ENCODE peak calls at places on chromosomes 16 and 17, in four cellular contexts. One of them, this sample, is unnamed.

GRCh38 chr17:38451840-38452529 is 23.7 kb downstream of the ARHGAP23 start:
- DNase-seq in HFFc6: peak; percentile 91
- DNase-seq in renal cortical epithelial cell: peak; percentile 72
- DNase-seq in activated CD4-positive, alpha-beta T cell treated with anti-CD3 and anti-CD28 coated beads, Interleukin-2, amount 50 U/mL, for 48 hours: no peak
- DNase-seq in this sample: no peak

GRCh38 chr16:27498426-27498825 is 51.3 kb downstream of the GTF3C1 start:
- DNase-seq in renal cortical epithelial cell: no peak
- DNase-seq in HFFc6: no peak
- DNase-seq in activated CD4-positive, alpha-beta T cell treated with anti-CD3 and anti-CD28 coated beads, Interleukin-2, amount 50 U/mL, for 48 hours: no peak
- DNase-seq in this sample: no peak

GRCh38 chr17:75601057-75601987 is 13.7 kb downstream of the MYO15B start:
- DNase-seq in activated CD4-positive, alpha-beta T cell treated with anti-CD3 and anti-CD28 coated beads, Interleukin-2, amount 50 U/mL, for 48 hours: peak; percentile 78
- DNase-seq in renal cortical epithelial cell: peak; percentile 10
- DNase-seq in HFFc6: peak; percentile 14
- DNase-seq in this sample: peak; percentile 72

GRCh38 chr17:39711851-39712250 is 12.0 kb downstream of the ERBB2 start:
- DNase-seq in activated CD4-positive, alpha-beta T cell treated with anti-CD3 and anti-CD28 coated beads, Interleukin-2, amount 50 U/mL, for 48 hours: no peak
- DNase-seq in renal cortical epithelial cell: no peak
- DNase-seq in HFFc6: no peak
- DNase-seq in this sample: no peak

GRCh38 chr16:60127196-60127595 is 1393.1 kb upstream of the GOT2 start:
- DNase-seq in renal cortical epithelial cell: no peak
- DNase-seq in HFFc6: no peak
- DNase-seq in activated CD4-positive, alpha-beta T cell treated with anti-CD3 and anti-CD28 coated beads, Interleukin-2, amount 50 U/mL, for 48 hours: no peak
- DNase-seq in this sample: no peak

GRCh38 chr16:2468725-2469398 is 2.2 kb upstream of the NTN3 start:
- DNase-seq in activated CD4-positive, alpha-beta T cell treated with anti-CD3 and anti-CD28 coated beads, Interleukin-2, amount 50 U/mL, for 48 hours: no peak
- DNase-seq in renal cortical epithelial cell: no peak
- DNase-seq in HFFc6: no peak
- DNase-seq in this sample: peak; percentile 11

GRCh38 chr16:68762996-68763756 is 26.1 kb downstream of the CDH1 start:
- DNase-seq in HFFc6: peak; percentile 26
- DNase-seq in activated CD4-positive, alpha-beta T cell treated with anti-CD3 and anti-CD28 coated beads, Interleukin-2, amount 50 U/mL, for 48 hours: no peak
- DNase-seq in renal cortical epithelial cell: no peak
- DNase-seq in this sample: no peak

GRCh38 chr16:627458-628239 is 3.1 kb upstream of the WFIKKN1 start:
- DNase-seq in activated CD4-positive, alpha-beta T cell treated with anti-CD3 and anti-CD28 coated beads, Interleukin-2, amount 50 U/mL, for 48 hours: no peak
- DNase-seq in HFFc6: no peak
- DNase-seq in renal cortical epithelial cell: peak; percentile 63
- DNase-seq in this sample: no peak

GRCh38 chr17:36496018-36496789 is 9.7 kb downstream of the ZNHIT3 start:
- DNase-seq in HFFc6: peak; percentile 5
- DNase-seq in renal cortical epithelial cell: no peak
- DNase-seq in activated CD4-positive, alpha-beta T cell treated with anti-CD3 and anti-CD28 coated beads, Interleukin-2, amount 50 U/mL, for 48 hours: no peak
- DNase-seq in this sample: no peak

GRCh38 chr17:43669971-43670644 is 8.4 kb upstream of the MEOX1 start:
- DNase-seq in HFFc6: no peak
- DNase-seq in renal cortical epithelial cell: peak; percentile 41
- DNase-seq in activated CD4-positive, alpha-beta T cell treated with anti-CD3 and anti-CD28 coated beads, Interleukin-2, amount 50 U/mL, for 48 hours: no peak
- DNase-seq in this sample: no peak

GRCh38 chr16:10849736-10850477 is 27.1 kb upstream of the CIITA start:
- DNase-seq in activated CD4-positive, alpha-beta T cell treated with anti-CD3 and anti-CD28 coated beads, Interleukin-2, amount 50 U/mL, for 48 hours: no peak
- DNase-seq in HFFc6: no peak
- DNase-seq in renal cortical epithelial cell: no peak
- DNase-seq in this sample: no peak

GRCh38 chr16:8655184-8655717 is 19.2 kb upstream of the ABAT start:
- DNase-seq in renal cortical epithelial cell: peak; percentile 9
- DNase-seq in HFFc6: no peak
- DNase-seq in activated CD4-positive, alpha-beta T cell treated with anti-CD3 and anti-CD28 coated beads, Interleukin-2, amount 50 U/mL, for 48 hours: peak; percentile 66
- DNase-seq in this sample: no peak

GRCh38 chr16:10182186-10182683 is at the start of gene GRIN2A:
- DNase-seq in renal cortical epithelial cell: no peak
- DNase-seq in HFFc6: no peak
- DNase-seq in activated CD4-positive, alpha-beta T cell treated with anti-CD3 and anti-CD28 coated beads, Interleukin-2, amount 50 U/mL, for 48 hours: no peak
- DNase-seq in this sample: no peak

GRCh38 chr16:24721830-24722238 is 7.6 kb upstream of the TNRC6A start:
- DNase-seq in activated CD4-positive, alpha-beta T cell treated with anti-CD3 and anti-CD28 coated beads, Interleukin-2, amount 50 U/mL, for 48 hours: peak; percentile 72
- DNase-seq in HFFc6: no peak
- DNase-seq in renal cortical epithelial cell: no peak
- DNase-seq in this sample: no peak

GRCh38 chr16:8753411-8754054 is 43.9 kb downstream of the TMEM186 start:
- DNase-seq in activated CD4-positive, alpha-beta T cell treated with anti-CD3 and anti-CD28 coated beads, Interleukin-2, amount 50 U/mL, for 48 hours: no peak
- DNase-seq in HFFc6: no peak
- DNase-seq in renal cortical epithelial cell: no peak
- DNase-seq in this sample: no peak

GRCh38 chr17:81911277-81911961 is at the start of gene PCYT2:
- DNase-seq in renal cortical epithelial cell: peak; percentile 48
- DNase-seq in activated CD4-positive, alpha-beta T cell treated with anti-CD3 and anti-CD28 coated beads, Interleukin-2, amount 50 U/mL, for 48 hours: peak; percentile 92
- DNase-seq in HFFc6: peak; percentile 72
- DNase-seq in this sample: peak; percentile 96

GRCh38 chr17:56603486-56604238 is 10.2 kb downstream of the NOG start:
- DNase-seq in activated CD4-positive, alpha-beta T cell treated with anti-CD3 and anti-CD28 coated beads, Interleukin-2, amount 50 U/mL, for 48 hours: no peak
- DNase-seq in renal cortical epithelial cell: no peak
- DNase-seq in HFFc6: no peak
- DNase-seq in this sample: no peak

GRCh38 chr16:80792031-80792430 is 12.4 kb downstream of the CDYL2 start:
- DNase-seq in HFFc6: no peak
- DNase-seq in activated CD4-positive, alpha-beta T cell treated with anti-CD3 and anti-CD28 coated beads, Interleukin-2, amount 50 U/mL, for 48 hours: no peak
- DNase-seq in renal cortical epithelial cell: no peak
- DNase-seq in this sample: no peak

GRCh38 chr17:11627301-11627700 is 29.0 kb downstream of the DNAH9 start:
- DNase-seq in HFFc6: no peak
- DNase-seq in renal cortical epithelial cell: no peak
- DNase-seq in activated CD4-positive, alpha-beta T cell treated with anti-CD3 and anti-CD28 coated beads, Interleukin-2, amount 50 U/mL, for 48 hours: no peak
- DNase-seq in this sample: no peak

This sample was measured in NCI-H774.